ENCODE peak calls at places on chromosomes 7 and 10, in nine cellular contexts. E, W, O, H, V, A, X, C and J are unnamed samples.

GRCh38 chr7:22812350-22812749 is 10.3 kb downstream of the TOMM7 start:
- DNase-seq in X (no peak), O (no peak), W (no peak), C (no peak), V (no peak), A (no peak), E (no peak), H (no peak), J (no peak)

GRCh38 chr7:137930616-137931015 is 71.3 kb downstream of the CREB3L2 start:
- DNase-seq in O (no peak), C (no peak), A (no peak), H (no peak), X (no peak), V (no peak), E (no peak), W (peak), J (no peak)

GRCh38 chr10:51960494-51960895 is 261.1 kb upstream of the CSTF2T start:
- DNase-seq in X (peak), A (peak), C (no peak), V (peak), W (peak), H (peak), E (peak), O (peak), J (peak)

GRCh38 chr7:22942191-22942590 is 71.7 kb downstream of the HYCC1 start:
- DNase-seq in H (no peak), A (no peak), V (no peak), W (no peak), E (no peak), X (no peak), O (no peak), C (no peak), J (no peak)

GRCh38 chr10:77631241-77631640 is 6.4 kb downstream of the KCNMA1 start:
- DNase-seq in O (no peak), C (no peak), E (no peak), W (no peak), H (no peak), V (no peak), A (peak), X (no peak), J (no peak)

GRCh38 chr7:75649462-75649861 is 89.3 kb downstream of the HIP1 start:
- DNase-seq in H (peak), X (no peak), C (no peak), A (no peak), V (no peak), W (no peak), E (peak), O (no peak), J (no peak)

GRCh38 chr7:74344128-74344496 is 54.9 kb downstream of the CLIP2 start:
- DNase-seq in V (no peak), E (no peak), H (no peak), C (no peak), W (peak), O (no peak), X (no peak), A (no peak), J (no peak)

GRCh38 chr10:120011359-120012132 is 119.0 kb downstream of the SEC23IP start:
- DNase-seq in E (no peak), C (no peak), H (no peak), X (peak), V (no peak), W (no peak), O (no peak), A (no peak), J (no peak)

GRCh38 chr7:123682690-123683089 is 27.0 kb downstream of the LMOD2 start:
- DNase-seq in A (peak), X (peak), O (peak), H (peak), C (no peak), W (peak), V (peak), E (peak), J (peak)

GRCh38 chr10:71302874-71303568 is 16.0 kb upstream of the SLC29A3 start:
- DNase-seq in E (peak), X (peak), C (no peak), O (peak), A (no peak), H (peak), V (peak), W (peak), J (peak)

GRCh38 chr7:47771990-47772360 is 176.3 kb downstream of the PKD1L1 start:
- DNase-seq in O (no peak), C (no peak), X (no peak), E (no peak), W (no peak), V (no peak), H (no peak), A (no peak), J (no peak)

GRCh38 chr7:82044497-82045080 is 274.7 kb upstream of the HGF start:
- DNase-seq in H (peak), C (no peak), O (peak), E (peak), A (peak), V (peak), W (peak), X (peak), J (peak)

GRCh38 chr10:84329094-84329611 is 764 bp downstream of the CCSER2 start:
- DNase-seq in C (peak), A (no peak), W (peak), V (peak), E (peak), H (peak), O (peak), X (peak), J (peak)

GRCh38 chr7:112136707-112137008 is 69.5 kb downstream of the DOCK4 start:
- DNase-seq in X (no peak), W (no peak), H (no peak), C (no peak), O (no peak), A (no peak), E (no peak), V (no peak), J (no peak)

GRCh38 chr10:103021897-103022286 is 103.8 kb downstream of the CNNM2 start:
- DNase-seq in V (no peak), W (peak), E (no peak), X (no peak), A (no peak), C (no peak), O (no peak), H (no peak), J (peak)

GRCh38 chr7:79304711-79305110 is 148.8 kb downstream of the MAGI2 start:
- DNase-seq in X (peak), O (no peak), V (no peak), H (no peak), W (no peak), E (no peak), A (no peak), C (no peak), J (no peak)

GRCh38 chr7:103795112-103795511 is 194.3 kb downstream of the RELN start:
- DNase-seq in X (peak), W (no peak), C (no peak), A (no peak), E (no peak), V (no peak), O (no peak), H (no peak), J (no peak)

GRCh38 chr7:112546723-112547513 is 66.1 kb downstream of the LSMEM1 start:
- DNase-seq in W (no peak), H (no peak), C (no peak), V (no peak), A (no peak), E (peak), X (peak), O (no peak), J (no peak)

GRCh38 chr7:3134715-3135114 is 91.0 kb upstream of the CARD11 start:
- DNase-seq in O (no peak), E (no peak), C (no peak), X (no peak), A (no peak), W (peak), V (no peak), H (no peak), J (no peak)

GRCh38 chr10:67115972-67116371 is 190.1 kb downstream of the LRRTM3 start:
- DNase-seq in A (no peak), C (no peak), X (peak), O (no peak), V (no peak), W (peak), H (peak), E (no peak), J (no peak)

GRCh38 chr7:112487457-112487856 is 6.7 kb downstream of the LSMEM1 start:
- DNase-seq in O (no peak), H (no peak), X (no peak), E (no peak), V (no peak), W (no peak), A (no peak), C (no peak), J (no peak)

GRCh38 chr10:27534341-27534740 is 30.2 kb downstream of the RAB18 start:
- DNase-seq in O (no peak), W (no peak), H (no peak), X (no peak), A (no peak), E (no peak), V (no peak), C (no peak), J (no peak)